ENCODE peak calls at places on chromosomes 13 and 19, in eight cellular contexts. E is activated CD4-positive, alpha-beta T cell treated with anti-CD3 and anti-CD28 coated beads, Interleukin-2, amount 50 U/mL, for 24 hours; A is OCI-LY7; O is CD4-positive, alpha-beta T cell; C is stimulated activated CD8-positive, alpha-beta memory T cell treated with anti-CD3 and anti-CD28 coated beads, Interleukin-7, amount 100 ng/mL, for 24 hours; Y is NCI-H1092; R is fibroblast of gingiva; Q is D341Med. H is an unnamed sample.

GRCh38 chr13:39952244-39953233 is 297.1 kb downstream of the COG6 start:
- DNase-seq in R (no peak), Q (no peak), Y (no peak), A (peak; percentile 52), E (no peak), O (no peak), C (no peak), H (peak; percentile 36)

GRCh38 chr19:19655051-19655594 is 8.4 kb downstream of the ATP13A1 start:
- DNase-seq in Y (no peak), Q (no peak), C (no peak), R (no peak), O (no peak), A (no peak), E (no peak), H (no peak)

GRCh38 chr19:1610579-1610978 is 5.3 kb upstream of the UQCR11 start:
- DNase-seq in Q (no peak), R (no peak), A (no peak), C (no peak), E (no peak), Y (no peak), O (no peak), H (peak; percentile 69)

GRCh38 chr13:42894765-42895181 is 97.3 kb downstream of the EPSTI1 start:
- DNase-seq in C (no peak), A (no peak), O (no peak), E (no peak), Y (peak; percentile 57), Q (no peak), R (peak; percentile 66), H (no peak)

GRCh38 chr13:75271851-75272250 is 210.1 kb downstream of the TBC1D4 start:
- DNase-seq in Y (no peak), R (no peak), O (no peak), C (no peak), A (no peak), E (no peak), Q (no peak), H (no peak)

GRCh38 chr19:772730-773436 is 22.0 kb downstream of the MISP start:
- DNase-seq in O (no peak), Y (no peak), A (no peak), R (no peak), E (no peak), Q (no peak), C (no peak), H (no peak)

GRCh38 chr19:16118489-16119033 is 6.9 kb downstream of the RAB8A start:
- DNase-seq in E (no peak), Y (no peak), O (no peak), Q (no peak), C (no peak), A (peak; percentile 96), R (no peak), H (peak; percentile 70)

GRCh38 chr19:54481326-54481930 is 8.3 kb upstream of the CDC42EP5 start:
- DNase-seq in R (no peak), Q (peak; percentile 73), E (no peak), Y (peak; percentile 43), A (peak; percentile 61), C (no peak), O (no peak), H (peak; percentile 49)

GRCh38 chr13:94825507-94825906 is 113.2 kb upstream of the SOX21 start:
- DNase-seq in R (peak; percentile 38), O (no peak), C (no peak), E (no peak), A (no peak), Y (peak; percentile 43), Q (peak; percentile 64), H (no peak)

GRCh38 chr19:46480409-46480808 is 9.0 kb upstream of the PNMA8A start:
- DNase-seq in Y (no peak), R (peak; percentile 61), O (no peak), E (no peak), Q (no peak), A (no peak), C (no peak), H (no peak)

GRCh38 chr13:39149896-39150295 is 111.6 kb downstream of the NHLRC3 start:
- DNase-seq in Q (no peak), C (no peak), E (no peak), O (no peak), Y (no peak), R (no peak), A (no peak), H (no peak)

GRCh38 chr13:34391071-34391470 is 551.0 kb upstream of the NBEA start:
- DNase-seq in Q (no peak), A (no peak), O (no peak), E (no peak), C (no peak), Y (no peak), R (no peak), H (no peak)

GRCh38 chr13:85541476-85541875 is 257.7 kb downstream of the SLITRK6 start:
- DNase-seq in A (peak; percentile 22), Y (no peak), E (no peak), R (no peak), Q (no peak), C (no peak), O (no peak), H (peak; percentile 8)

GRCh38 chr19:32416749-32417469 is 11.3 kb downstream of the DPY19L3 start:
- DNase-seq in E (no peak), R (peak; percentile 61), C (no peak), O (no peak), Q (no peak), A (no peak), Y (no peak), H (no peak)

GRCh38 chr13:67635754-67636153 is 405.6 kb upstream of the PCDH9 start:
- DNase-seq in O (no peak), C (no peak), E (no peak), R (peak; percentile 73), A (no peak), Q (no peak), Y (no peak), H (no peak)

GRCh38 chr19:11576186-11576585 is 1.3 kb downstream of the ACP5 start:
- DNase-seq in C (no peak), A (no peak), Q (no peak), Y (no peak), O (no peak), E (no peak), R (no peak), H (no peak)

GRCh38 chr19:49150106-49150943 is 4.9 kb downstream of the HRC start:
- DNase-seq in E (no peak), Y (peak; percentile 68), A (peak; percentile 90), O (peak; percentile 54), R (peak; percentile 75), Q (peak; percentile 87), C (no peak), H (peak; percentile 46)

GRCh38 chr13:20160346-20161274 is at the start of gene GJA3:
- DNase-seq in Q (peak; percentile 70), R (no peak), Y (no peak), A (no peak), O (peak; percentile 60), C (peak; percentile 45), E (peak; percentile 6), H (peak; percentile 71)

GRCh38 chr13:21676611-21677021 is 5.7 kb downstream of the FGF9 start:
- DNase-seq in A (peak; percentile 45), E (no peak), C (no peak), R (no peak), Q (peak; percentile 32), Y (no peak), O (no peak), H (peak; percentile 53)

GRCh38 chr19:54164369-54165068 is 5.0 kb upstream of the LENG1 start:
- DNase-seq in R (peak; percentile 22), O (peak; percentile 55), Q (no peak), A (no peak), E (no peak), C (peak; percentile 44), Y (no peak), H (peak; percentile 67)

GRCh38 chr19:16364231-16364865 is 39.7 kb downstream of the KLF2 start:
- DNase-seq in E (no peak), Y (no peak), Q (no peak), C (no peak), A (no peak), R (no peak), O (no peak), H (no peak)

GRCh38 chr13:64453831-64454230 is 2776.3 kb downstream of the PCDH9 start:
- DNase-seq in Q (no peak), O (no peak), E (no peak), A (no peak), Y (no peak), R (no peak), C (no peak), H (no peak)

GRCh38 chr19:2636897-2637683 is 65.4 kb downstream of the GNG7 start:
- DNase-seq in A (peak; percentile 68), R (peak; percentile 18), E (peak; percentile 60), O (peak; percentile 83), C (peak; percentile 56), Q (peak; percentile 93), Y (no peak), H (peak; percentile 83)

GRCh38 chr13:93552596-93552995 is 326.0 kb downstream of the GPC6 start:
- DNase-seq in O (no peak), Y (no peak), C (no peak), Q (no peak), R (no peak), A (no peak), E (no peak), H (no peak)

GRCh38 chr13:104796581-104796980 is 1730.4 kb upstream of the SLC10A2 start:
- DNase-seq in R (no peak), E (no peak), Q (no peak), C (no peak), O (no peak), Y (no peak), A (no peak), H (no peak)

GRCh38 chr19:29587518-29587986 is 18.5 kb upstream of the POP4 start:
- DNase-seq in E (no peak), A (no peak), R (no peak), O (no peak), Y (no peak), Q (no peak), C (peak; percentile 23), H (peak; percentile 85)

GRCh38 chr13:29567411-29567810 is 28.1 kb downstream of the SLC7A1 start:
- DNase-seq in A (no peak), E (no peak), Q (no peak), Y (no peak), O (no peak), R (no peak), C (no peak), H (no peak)